ENCODE peak calls at places on chromosomes 2 and 18, in four cellular contexts. R is SJSA1, T is mucosa of descending colon, H is body of pancreas. D is an unnamed sample. For H3K4me1, the result is how much of the 10 kb centered on the place peaks cover.

GRCh38 chr2:144414324-144414845 is 105.5 kb downstream of the ZEB2 start:
- DNase-seq in R (no peak), T (no peak), H (peak), D (no peak)

GRCh38 chr2:146984014-146984413 is 860.8 kb upstream of the ACVR2A start:
- DNase-seq in R (no peak), T (no peak), H (no peak), D (no peak)

GRCh38 chr18:36295880-36296301 is 1.6 kb upstream of the FHOD3 start:
- DNase-seq in R (no peak), T (no peak), H (no peak), D (no peak)

GRCh38 chr2:63007813-63008458 is 42.7 kb upstream of the OTX1 start:
- DNase-seq in R (no peak), T (no peak), H (no peak), D (no peak)

GRCh38 chr18:3455938-3456685 is 6.1 kb downstream of the TGIF1 start:
- DNase-seq in R (no peak), T (no peak), H (peak), D (no peak)

GRCh38 chr18:63168287-63168686 is 151.3 kb downstream of the BCL2 start:
- DNase-seq in R (no peak), T (no peak), H (no peak), D (no peak)

GRCh38 chr2:55616509-55617159 is 788 bp downstream of the PPP4R3B start:
- DNase-seq in R (no peak), T (no peak), H (peak), D (no peak)

GRCh38 chr2:85754313-85755095 is 713 bp downstream of the ATOH8 start:
- DNase-seq in R (peak), T (peak), H (peak), D (no peak)

GRCh38 chr2:165863816-165864221 is 69.8 kb upstream of the GALNT3 start:
- DNase-seq in R (no peak), T (no peak), H (no peak), D (no peak)

GRCh38 chr2:46126571-46126970 is 170.6 kb upstream of the EPAS1 start:
- DNase-seq in R (no peak), T (no peak), H (no peak), D (no peak)

GRCh38 chr2:12416600-12416999 is 300.1 kb upstream of the TRIB2 start:
- DNase-seq in R (no peak), T (peak), H (peak), D (peak)

GRCh38 chr2:102258386-102259074 is 52.8 kb upstream of the IL1RL1 start:
- DNase-seq in R (no peak), T (no peak), H (no peak), D (no peak)

GRCh38 chr2:106847366-106847765 is 38.6 kb downstream of the ST6GAL2 start:
- DNase-seq in R (no peak), T (no peak), H (no peak), D (no peak)

GRCh38 chr2:56522605-56523089 is 338.9 kb downstream of the CCDC85A start:
- DNase-seq in R (no peak), T (no peak), H (peak), D (peak)

GRCh38 chr2:16441431-16441830 is 224.2 kb downstream of the CYRIA start:
- DNase-seq in R (no peak), T (no peak), H (no peak), D (no peak)

GRCh38 chr2:132489150-132489549 is 72.5 kb downstream of the GPR39 start:
- DNase-seq in R (no peak), T (peak), H (no peak), D (no peak)

GRCh38 chr18:39647627-39648502 is 2082.3 kb upstream of the CELF4 start:
- DNase-seq in R (no peak), T (no peak), H (peak), D (no peak)

GRCh38 chr18:22567794-22568193 is 150.1 kb upstream of the CTAGE1 start:
- DNase-seq in R (no peak), T (no peak), H (no peak), D (no peak)

GRCh38 chr18:49431563-49431962 is 28.9 kb downstream of the DYM start:
- DNase-seq in R (no peak), T (no peak), H (no peak), D (no peak)

GRCh38 chr2:69514406-69514805 is 77.2 kb upstream of the NFU1 start:
- DNase-seq in R (peak), T (peak), H (peak), D (no peak)

GRCh38 chr2:231099918-231100317 is 24.9 kb downstream of the HTR2B start:
- DNase-seq in R (no peak), T (no peak), H (no peak), D (no peak)

GRCh38 chr2:224608104-224608503 is 22.9 kb upstream of the CUL3 start:
- DNase-seq in R (no peak), T (no peak), H (no peak), D (peak)

GRCh38 chr2:74290466-74291216 is 52.6 kb downstream of the SLC4A5 start:
- DNase-seq in R (peak), T (peak), H (no peak), D (no peak)

GRCh38 chr2:198042189-198042588 is 237.8 kb downstream of the PLCL1 start:
- DNase-seq in R (no peak), T (no peak), H (no peak), D (no peak)

GRCh38 chr2:64869126-64869525 is 120.1 kb upstream of the SLC1A4 start:
- DNase-seq in R (no peak), T (no peak), H (no peak), D (no peak)

GRCh38 chr2:32011566-32011960 is 755 bp upstream of the MEMO1 start:
- DNase-seq in R (no peak), T (no peak), H (no peak), D (no peak)

GRCh38 chr2:128273469-128274081 is 45.1 kb downstream of the HS6ST1 start:
- DNase-seq in R (no peak), T (peak), H (no peak), D (peak)

GRCh38 chr2:40103163-40103562 is 324.1 kb upstream of the THUMPD2 start:
- DNase-seq in R (no peak), T (no peak), H (no peak), D (no peak)

GRCh38 chr2:40106061-40106460 is 327.0 kb upstream of the THUMPD2 start:
- DNase-seq in R (no peak), T (no peak), H (no peak), D (no peak)

GRCh38 chr2:40101076-40101688 is 322.1 kb upstream of the THUMPD2 start:
- DNase-seq in R (no peak), T (no peak), H (no peak), D (no peak)

GRCh38 chr2:40103590-40103989 is 324.5 kb upstream of the THUMPD2 start:
- DNase-seq in R (no peak), T (no peak), H (no peak), D (no peak)

GRCh38 chr2:40105593-40105992 is 326.5 kb upstream of the THUMPD2 start:
- DNase-seq in R (no peak), T (no peak), H (no peak), D (no peak)
- H3K4me1 ChIP-seq in R (under half), T (under half), H (under half), D (under half)

GRCh38 chr2:211045025-211045424 is 488.6 kb downstream of the CPS1 start:
- DNase-seq in R (no peak), T (no peak), H (no peak), D (no peak)

GRCh38 chr2:211055438-211055837 is 499.0 kb downstream of the CPS1 start:
- DNase-seq in R (no peak), T (no peak), H (no peak), D (no peak)

DNA sequence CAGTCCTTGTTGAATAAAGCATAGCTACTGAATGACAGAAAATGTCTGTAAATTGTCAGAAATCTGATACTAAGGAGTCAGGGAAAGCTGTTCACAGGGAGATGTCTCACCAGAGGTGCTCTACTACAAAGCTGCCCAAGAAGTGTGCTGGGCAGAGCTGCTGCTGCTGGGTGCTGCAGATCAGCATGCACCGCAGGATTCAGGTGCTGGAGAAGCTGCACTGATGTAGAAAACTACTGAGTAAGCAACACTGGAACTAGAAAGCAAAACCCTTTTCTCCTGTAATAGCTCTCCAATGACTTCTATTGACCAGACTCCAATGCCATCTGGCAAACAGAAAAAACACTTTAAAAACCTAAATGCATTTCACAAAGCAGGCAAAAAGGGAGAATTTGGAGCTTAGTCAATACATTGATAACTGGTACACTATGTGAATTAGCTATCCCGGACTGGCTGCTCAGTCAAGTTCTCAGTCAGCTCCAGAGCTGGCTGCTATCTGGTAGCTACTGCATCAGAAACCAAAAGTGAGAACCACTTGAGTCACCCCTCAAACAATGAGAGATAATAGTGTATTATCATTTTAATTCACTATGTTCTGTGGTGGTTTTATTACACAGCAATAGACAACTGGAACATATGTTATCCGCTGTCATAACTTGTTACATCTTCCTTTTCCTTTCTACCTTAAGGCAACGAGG is 493.1 kb downstream of the CPS1 start:
- DNase-seq in R (no peak), T (no peak), H (no peak), D (no peak)
- H3K4me3 ChIP-seq in R (no peak), T (no peak), H (no peak), D (no peak)

GRCh38 chr18:41905786-41906527 is 49.1 kb upstream of the PIK3C3 start:
- DNase-seq in R (no peak), T (no peak), H (no peak), D (no peak)

GRCh38 chr18:41906528-41907256 is 48.3 kb upstream of the PIK3C3 start:
- DNase-seq in R (no peak), T (no peak), H (no peak), D (no peak)
- H3K4me1 ChIP-seq in R (under half), T (under half), H (under half), D (under half)

DNA sequence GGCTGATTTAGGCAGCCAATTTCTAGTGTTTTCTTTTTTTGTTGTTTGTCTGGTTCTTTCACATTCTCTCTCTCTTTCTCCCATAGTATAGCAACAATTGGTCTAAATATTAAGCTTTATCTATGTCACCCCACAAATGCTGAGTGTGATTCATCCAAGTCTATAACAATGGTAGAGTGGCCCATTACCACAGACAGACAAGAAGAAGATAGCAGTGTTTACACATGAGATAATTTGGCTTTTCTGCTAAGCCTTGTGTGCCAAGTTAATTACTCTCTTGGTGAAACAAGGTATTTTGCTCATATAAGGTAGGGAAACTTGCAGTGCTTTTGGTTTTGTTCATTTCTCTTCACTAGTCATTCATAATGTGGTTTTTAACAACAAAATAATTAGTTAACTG is 166.5 kb downstream of the SLC8A1 start:
- DNase-seq in R (no peak), T (no peak), H (no peak), D (no peak)
- H3K4me3 ChIP-seq in R (no peak), T (no peak), H (no peak), D (no peak)

GRCh38 chr2:134717706-134718094 is 1.1 kb downstream of the TMEM163 start:
- DNase-seq in R (no peak), T (no peak), H (no peak), D (no peak)
- H3K4me1 ChIP-seq in R (under half), T (under half), H (under half), D (under half)

DNA sequence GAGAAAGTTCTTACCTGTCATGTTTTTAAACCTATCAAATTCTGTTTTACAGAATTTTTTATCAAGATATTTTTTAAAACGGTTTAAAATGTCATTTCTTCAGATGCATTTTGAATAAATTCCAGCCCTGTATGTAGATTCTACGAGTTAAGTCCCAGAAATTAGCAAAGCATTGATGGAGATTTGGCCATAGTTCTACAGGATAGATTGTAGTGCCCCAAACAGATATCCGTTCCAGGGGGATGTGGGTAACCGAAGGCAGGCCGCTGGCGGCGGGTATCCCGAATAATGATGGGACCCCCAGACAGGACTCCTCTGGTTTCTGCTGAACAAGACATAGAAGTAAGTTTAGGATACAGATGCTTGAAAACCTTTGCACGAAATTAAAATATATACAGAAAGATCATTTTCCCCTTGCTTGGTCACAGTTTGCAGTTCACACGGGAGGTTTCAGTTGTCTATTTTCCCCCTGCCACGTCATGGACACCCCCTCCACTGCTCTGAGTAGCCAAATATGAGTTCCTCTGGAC is 755 bp downstream of the NOL4 start:
- DNase-seq in R (no peak), T (peak), H (no peak), D (no peak)
- H3K4me3 ChIP-seq in R (no peak), T (no peak), H (no peak), D (peak)

GRCh38 chr2:43164686-43165085 is 61.7 kb downstream of the ZFP36L2 start:
- DNase-seq in R (no peak), T (no peak), H (no peak), D (no peak)
- H3K4me1 ChIP-seq in R (under half), T (under half), H (half or more), D (under half)

GRCh38 chr18:58591286-58591685 is 37.6 kb downstream of the ALPK2 start:
- DNase-seq in R (no peak), T (no peak), H (no peak), D (no peak)
- H3K4me3 ChIP-seq in R (no peak), T (no peak), H (no peak), D (no peak)

DNA sequence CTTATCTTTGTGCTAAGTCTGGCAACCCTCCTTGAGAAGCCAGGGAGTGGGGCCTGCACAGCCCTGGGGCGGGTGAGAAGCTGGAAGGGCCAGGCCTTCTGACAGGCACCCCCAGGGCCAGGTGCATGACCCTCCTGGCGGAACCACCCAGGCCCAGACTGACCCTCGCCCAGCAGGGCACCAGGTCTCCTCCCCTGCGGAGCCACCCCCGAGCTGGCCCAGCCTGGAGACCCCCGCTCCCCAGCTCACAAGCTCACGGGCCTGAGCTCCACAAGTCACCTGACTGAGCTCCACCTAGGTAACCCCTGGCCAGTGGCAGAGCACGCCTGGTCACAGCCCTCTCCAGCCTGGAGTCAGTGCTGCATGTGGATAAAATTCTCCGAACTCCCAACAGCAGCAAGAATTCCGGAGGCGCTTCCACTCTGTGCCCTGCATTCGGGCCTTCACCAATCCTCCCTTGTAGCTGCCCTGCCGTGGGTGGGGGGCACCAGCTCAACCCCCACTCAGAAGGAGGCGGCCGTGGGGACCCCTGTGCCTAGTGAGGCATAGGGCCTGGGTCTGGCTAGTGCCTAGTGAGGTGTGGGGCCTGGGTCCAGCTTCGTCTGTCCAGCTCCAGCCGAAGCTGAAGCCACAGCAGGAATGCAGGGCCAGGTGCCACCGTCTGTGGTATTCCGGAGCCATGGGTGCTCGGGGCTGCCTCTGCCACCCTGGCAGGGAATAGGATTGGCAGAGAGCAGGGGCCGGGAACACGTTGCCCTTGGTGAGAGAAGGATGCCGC is 12.5 kb downstream of the ODC1 start:
- DNase-seq in R (no peak), T (no peak), H (no peak), D (no peak)
- H3K4me1 ChIP-seq in R (under half), T (under half), H (under half), D (under half)